ENCODE peak calls at places on chromosomes 13 and 19, in nine cellular contexts. B is omental fat pad, Y is amniotic stem cell, T is cardiac septum, H is AG08395, V is aorta, F is caudate nucleus, P is activated T-helper 1 cell treated with Interleukin-2 at 50 U/mL for 16 hours, W is Calu3. R is an unnamed sample.

GRCh38 chr13:53206455-53206854 is 177.8 kb downstream of the OLFM4 start:
- DNase-seq in F (no peak), H (peak), Y (no peak), V (no peak), W (no peak), P (no peak), T (no peak), B (no peak), R (no peak)

GRCh38 chr13:62320731-62321130 is 905.1 kb upstream of the PCDH20 start:
- DNase-seq in Y (no peak), W (no peak), T (no peak), F (no peak), B (no peak), V (no peak), H (no peak), P (no peak), R (no peak)

GRCh38 chr13:106555631-106556328 is 12.2 kb downstream of the ARGLU1 start:
- DNase-seq in T (no peak), Y (no peak), B (no peak), P (no peak), H (peak), V (no peak), W (no peak), F (no peak), R (no peak)

GRCh38 chr19:5540208-5540607 is 27.5 kb downstream of the TINCR start:
- DNase-seq in P (no peak), V (no peak), T (no peak), H (no peak), W (no peak), Y (no peak), F (no peak), B (no peak), R (no peak)

GRCh38 chr13:51764184-51765141 is 39.5 kb downstream of the DHRS12 start:
- DNase-seq in B (no peak), F (peak), T (peak), V (peak), H (peak), W (peak), Y (no peak), P (no peak), R (no peak)

GRCh38 chr19:34995551-34995950 is 4.6 kb upstream of the GRAMD1A start:
- DNase-seq in Y (no peak), V (no peak), W (peak), P (no peak), H (no peak), B (no peak), F (no peak), T (no peak), R (no peak)

GRCh38 chr13:113258655-113259054 is 38.4 kb upstream of the LAMP1 start:
- DNase-seq in H (no peak), V (peak), F (no peak), T (no peak), Y (no peak), P (no peak), W (no peak), B (no peak), R (no peak)

GRCh38 chr13:111559612-111560423 is 239.4 kb downstream of the TEX29 start:
- DNase-seq in H (no peak), T (peak), F (no peak), B (no peak), W (no peak), P (no peak), V (no peak), Y (no peak), R (no peak)

GRCh38 chr19:11578342-11579142 is 1.1 kb upstream of the ACP5 start:
- DNase-seq in V (peak), W (no peak), F (no peak), H (no peak), Y (no peak), T (no peak), B (no peak), P (peak), R (no peak)

GRCh38 chr19:51687791-51688664 is 5.1 kb upstream of the SPACA6 start:
- DNase-seq in W (peak), V (peak), T (no peak), B (no peak), F (peak), Y (peak), H (peak), P (no peak), R (peak)

GRCh38 chr13:114020750-114021463 is 47.0 kb upstream of the C13orf46 start:
- DNase-seq in V (no peak), T (no peak), P (no peak), H (no peak), W (no peak), B (no peak), Y (no peak), F (no peak), R (no peak)

GRCh38 chr13:35840991-35841604 is 290.1 kb downstream of the DCLK1 start:
- DNase-seq in P (no peak), B (no peak), W (no peak), F (no peak), Y (no peak), T (no peak), V (no peak), H (no peak), R (no peak)

GRCh38 chr19:45862271-45862563 is 730 bp downstream of the SYMPK start:
- DNase-seq in V (no peak), Y (no peak), P (no peak), F (peak), H (no peak), T (no peak), W (no peak), B (no peak), R (no peak)

GRCh38 chr19:35717665-35718344 is at the start of gene KMT2B:
- DNase-seq in V (no peak), F (no peak), W (peak), H (peak), Y (peak), T (no peak), B (no peak), P (no peak), R (peak)

GRCh38 chr13:75512253-75512652 is 25.4 kb downstream of the COMMD6 start:
- DNase-seq in V (no peak), B (no peak), Y (no peak), F (no peak), P (no peak), T (no peak), H (peak), W (no peak), R (no peak)

GRCh38 chr13:33290421-33290965 is 4.9 kb upstream of the STARD13 start:
- DNase-seq in P (no peak), W (no peak), Y (no peak), F (no peak), T (no peak), V (no peak), H (peak), B (no peak), R (no peak)

GRCh38 chr19:55152017-55152416 is 3.0 kb upstream of the TNNT1 start:
- DNase-seq in P (no peak), H (no peak), W (no peak), Y (no peak), F (no peak), T (no peak), B (no peak), V (no peak), R (no peak)

GRCh38 chr13:78603240-78603947 is at the start of gene POU4F1:
- DNase-seq in Y (no peak), B (no peak), H (no peak), F (no peak), P (no peak), W (peak), V (no peak), T (no peak), R (no peak)

GRCh38 chr19:45814166-45814780 is 835 bp downstream of the RSPH6A start:
- DNase-seq in V (no peak), T (no peak), Y (no peak), F (no peak), P (no peak), B (no peak), W (no peak), H (no peak), R (no peak)

GRCh38 chr19:17086129-17086528 is 10.6 kb downstream of the MYO9B start:
- DNase-seq in F (peak), H (no peak), T (no peak), V (no peak), P (no peak), B (no peak), W (no peak), Y (no peak), R (peak)

GRCh38 chr19:52048604-52049493 is at the start of gene ZNF432:
- DNase-seq in H (peak), F (peak), V (peak), Y (peak), P (peak), B (peak), T (peak), W (peak), R (peak)

GRCh38 chr19:49591731-49592485 is 926 bp downstream of the PRR12 start:
- DNase-seq in P (no peak), Y (no peak), H (peak), F (peak), W (peak), V (no peak), T (no peak), B (no peak), R (peak)

GRCh38 chr13:111639994-111640393 is 319.6 kb downstream of the TEX29 start:
- DNase-seq in H (no peak), B (no peak), P (no peak), Y (no peak), F (no peak), W (no peak), V (no peak), T (no peak), R (no peak)

GRCh38 chr13:34657716-34658115 is 284.4 kb upstream of the NBEA start:
- DNase-seq in Y (no peak), V (no peak), T (no peak), H (peak), W (no peak), P (no peak), B (no peak), F (no peak), R (no peak)

GRCh38 chr13:43785681-43786471 is 896 bp downstream of the ENOX1 start:
- DNase-seq in W (peak), H (peak), P (no peak), B (peak), Y (peak), T (peak), V (peak), F (peak), R (peak)

GRCh38 chr19:10625003-10625761 is at the start of gene SLC44A2:
- DNase-seq in P (no peak), W (peak), Y (no peak), H (peak), V (peak), B (no peak), F (peak), T (peak), R (peak)